ENCODE peak calls at places on chromosomes 6 and 20, in four cellular contexts. Y is fibroblast of lung, C is osteoblast, Q is sigmoid colon. G is an unnamed sample.
A peak's percentile ranks its signal among the peaks of the same experiment; 100 is the strongest.

GRCh38 chr20:49938173-49939163 is 2.3 kb downstream of the RNF114 start:
- DNase-seq in Y (peak; percentile 71), C (peak; percentile 84), Q (peak; percentile 83), G (peak; percentile 52)

GRCh38 chr6:157459327-157459726 is 78.3 kb downstream of the ZDHHC14 start:
- DNase-seq in C (no peak), Q (no peak), Y (no peak), G (no peak)

GRCh38 chr20:4086771-4087677 is 71.7 kb upstream of the RNF24 start:
- DNase-seq in Q (no peak), C (no peak), Y (no peak), G (no peak)

GRCh38 chr6:98641929-98642328 is 192.4 kb upstream of the POU3F2 start:
- DNase-seq in Y (peak; percentile 95), Q (no peak), C (no peak), G (no peak)

GRCh38 chr6:91063362-91063761 is 476.5 kb upstream of the MAP3K7 start:
- DNase-seq in C (no peak), Q (no peak), Y (no peak), G (no peak)

GRCh38 chr6:165646484-165646883 is 16.6 kb downstream of the PDE10A start:
- DNase-seq in Q (no peak), Y (no peak), C (no peak), G (no peak)

GRCh38 chr20:46022411-46023147 is 6.4 kb upstream of the SLC12A5 start:
- DNase-seq in C (peak; percentile 87), Q (no peak), Y (no peak), G (no peak)

GRCh38 chr6:33438978-33439594 is 15.3 kb upstream of the ZBTB9 start:
- DNase-seq in Q (peak; percentile 11), C (peak; percentile 66), Y (no peak), G (no peak)

GRCh38 chr20:9838378-9839295 is at the start of gene PAK5:
- DNase-seq in Y (peak; percentile 75), Q (no peak), C (peak; percentile 49), G (peak; percentile 56)
- TF ChIP-seq CTCF in Y (no peak), Q (no peak), C (no peak), G (no peak)

GRCh38 chr6:168442646-168443045 is 1.7 kb downstream of the SMOC2 start:
- DNase-seq in C (no peak), Q (no peak), Y (no peak), G (no peak)

GRCh38 chr6:168440520-168441433 is at the start of gene SMOC2:
- DNase-seq in Q (no peak), C (no peak), Y (no peak), G (no peak)

GRCh38 chr6:168437751-168438150 is 3.2 kb upstream of the SMOC2 start:
- DNase-seq in Q (no peak), C (no peak), Y (no peak), G (no peak)

GRCh38 chr6:168439791-168440491 is 1.0 kb upstream of the SMOC2 start:
- DNase-seq in Q (no peak), C (no peak), Y (no peak), G (no peak)

DNA sequence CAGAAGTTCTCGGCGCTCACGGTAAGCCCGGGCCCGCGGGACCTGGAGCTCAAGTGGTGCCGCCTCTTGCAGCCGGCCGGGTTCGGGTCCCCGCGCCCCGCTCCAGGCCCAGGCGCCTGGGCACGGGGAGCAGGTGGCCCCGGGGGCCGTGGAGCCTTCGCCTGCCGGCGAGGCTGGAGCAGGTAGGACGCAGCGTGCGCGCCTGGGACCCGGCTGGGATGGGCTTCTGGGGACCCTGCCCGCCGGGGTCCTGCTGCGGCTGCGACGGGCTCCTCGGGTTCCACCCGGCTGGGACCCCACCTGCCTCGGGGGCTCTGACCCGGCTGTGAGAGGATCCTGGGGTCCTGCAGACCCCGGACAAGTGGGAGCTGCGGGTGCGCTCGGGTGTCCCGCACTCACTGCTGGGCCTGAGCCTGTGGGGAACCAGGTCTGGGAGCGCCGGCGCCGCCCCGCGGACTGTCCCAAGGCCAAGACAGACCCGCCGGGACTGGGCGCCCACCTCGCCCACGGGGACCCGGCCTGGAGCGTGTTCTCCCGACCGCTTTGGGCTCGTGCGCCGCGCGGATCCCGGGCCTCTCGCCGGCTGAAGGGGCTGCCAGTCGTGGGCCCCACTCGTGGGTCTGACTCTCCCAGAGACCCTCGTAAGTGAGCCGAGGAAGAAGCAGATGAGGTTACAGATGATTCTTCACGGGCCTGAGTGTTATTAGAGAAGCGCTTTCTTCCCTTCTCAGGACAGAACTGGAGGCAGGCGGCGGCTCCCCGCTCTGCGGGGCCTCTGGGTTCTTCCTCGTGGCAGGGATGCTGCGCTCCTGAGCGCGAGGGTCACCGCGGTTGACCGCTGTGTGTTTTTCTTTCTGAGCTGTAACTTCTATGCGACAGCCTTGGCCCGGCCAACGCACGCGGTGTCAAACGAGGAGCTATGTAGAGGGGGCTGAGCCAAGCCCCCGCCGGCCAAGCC is 729 bp downstream of the SMOC2 start:
- DNase-seq in Q (no peak), C (no peak), Y (no peak), G (no peak)
- H3K4me3 ChIP-seq in Q (peak overlapping the region; percentile 75), C (no peak overlapping the region), Y (no peak overlapping the region), G (peak overlapping the region; percentile 85)

GRCh38 chr6:73942581-73942980 is 246.6 kb downstream of the CD109 start:
- DNase-seq in C (no peak), Y (peak; percentile 16), Q (no peak), G (no peak)
- H3K27ac ChIP-seq in C (no peak overlapping the region), Y (no peak overlapping the region), Q (no peak overlapping the region), G (no peak overlapping the region)

GRCh38 chr6:10463491-10464481 is 48.9 kb upstream of the TFAP2A start:
- DNase-seq in Y (no peak), C (no peak), Q (no peak), G (no peak)

GRCh38 chr6:10463040-10463439 is 48.2 kb upstream of the TFAP2A start:
- DNase-seq in Y (no peak), C (no peak), Q (no peak), G (no peak)

GRCh38 chr6:10460096-10460495 is 45.2 kb upstream of the TFAP2A start:
- DNase-seq in Q (no peak), Y (no peak), C (no peak), G (no peak)

GRCh38 chr6:10461850-10462249 is 47.0 kb upstream of the TFAP2A start:
- DNase-seq in C (no peak), Q (no peak), Y (no peak), G (no peak)

DNA sequence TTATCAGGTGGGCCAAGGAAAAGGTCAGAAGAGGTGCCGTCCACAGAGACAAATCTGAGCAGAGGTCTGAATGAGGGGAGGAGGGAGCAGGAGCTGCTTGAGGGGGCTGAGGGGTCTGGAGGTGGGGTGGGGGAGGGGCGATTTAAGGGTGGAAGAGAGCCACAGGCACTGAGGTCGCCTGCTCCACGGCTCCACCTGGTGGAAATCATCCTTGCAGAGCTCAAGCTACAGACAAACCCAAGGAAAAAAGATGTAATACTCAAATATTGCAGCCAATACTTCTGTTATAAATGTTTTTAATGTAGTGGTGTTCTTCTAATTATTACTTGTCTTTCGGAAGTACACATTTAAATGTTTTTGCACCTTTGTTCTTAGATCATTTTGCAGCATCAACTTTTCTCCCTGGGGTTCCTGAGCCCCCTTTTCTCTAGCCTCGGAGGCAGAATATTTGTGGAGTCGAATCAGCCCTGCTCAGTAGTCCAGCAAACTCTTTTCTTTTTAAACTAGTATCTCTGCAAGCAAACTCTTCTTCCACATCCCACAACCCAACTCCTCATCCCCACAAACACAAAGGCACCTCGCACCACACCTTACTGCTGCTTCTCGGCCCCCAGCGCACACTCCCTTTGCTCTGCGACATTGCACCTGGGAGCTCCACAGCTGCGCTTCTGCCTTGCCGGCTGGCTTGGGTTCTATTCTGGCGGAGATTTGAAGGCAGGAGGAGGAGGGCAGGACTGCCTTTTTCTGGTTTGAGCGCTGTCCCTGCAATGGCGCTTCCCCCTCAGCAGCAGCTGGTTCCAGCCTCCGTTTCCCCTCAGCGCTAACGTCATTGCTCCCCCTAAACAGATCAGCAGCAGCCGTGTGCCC is 51.0 kb upstream of the TFAP2A start:
- DNase-seq in C (no peak), Y (peak; percentile 44), Q (no peak), G (no peak)
- TF ChIP-seq CTCF in C (peak; percentile 53), Y (no peak), Q (no peak), G (no peak)

GRCh38 chr6:105282801-105283585 is 103.2 kb upstream of the POPDC3 start:
- DNase-seq in Y (no peak), C (no peak), Q (no peak), G (no peak)
- H3K4me3 ChIP-seq in Y (no peak overlapping the region), C (no peak overlapping the region), Q (no peak overlapping the region), G (no peak overlapping the region)

GRCh38 chr20:44544178-44544719 is 22.4 kb upstream of the SERINC3 start:
- DNase-seq in C (no peak), Q (no peak), Y (no peak), G (no peak)

GRCh38 chr20:44549123-44549522 is 27.3 kb upstream of the SERINC3 start:
- DNase-seq in Y (no peak), Q (no peak), C (no peak), G (no peak)

GRCh38 chr20:44543345-44543744 is 21.5 kb upstream of the SERINC3 start:
- DNase-seq in Q (no peak), C (no peak), Y (no peak), G (no peak)

GRCh38 chr20:44548171-44548678 is 26.4 kb upstream of the SERINC3 start:
- DNase-seq in Y (no peak), C (no peak), Q (no peak), G (no peak)

GRCh38 chr20:44547419-44547818 is 25.5 kb upstream of the SERINC3 start:
- DNase-seq in Q (no peak), Y (no peak), C (no peak), G (no peak)
- H3K27ac ChIP-seq in Q (peak overlapping the region; percentile 83), Y (no peak overlapping the region), C (no peak overlapping the region), G (peak overlapping the region; percentile 80)

DNA sequence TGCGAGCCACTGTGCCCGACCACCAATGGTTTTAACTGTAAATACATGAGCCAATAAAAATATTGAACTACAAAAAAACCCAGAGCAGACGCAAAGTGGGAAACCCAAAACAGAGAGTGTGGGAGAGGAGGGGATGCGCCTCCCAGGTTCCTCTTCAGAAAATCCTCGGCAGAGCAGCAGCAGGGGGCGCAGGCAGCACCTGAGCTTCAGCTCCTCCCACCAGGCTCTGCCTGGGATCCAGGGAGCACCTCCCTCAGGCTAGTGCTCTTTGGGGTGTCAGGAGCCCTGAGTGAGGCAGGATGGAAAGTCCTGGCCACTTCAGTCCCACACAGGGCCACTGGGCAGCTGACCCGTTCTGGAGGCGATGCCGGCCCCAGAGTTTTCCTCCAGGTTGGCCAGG is 536.9 kb upstream of the CDH4 start:
- DNase-seq in C (no peak), Y (no peak), Q (no peak), G (no peak)
- TF ChIP-seq CTCF in C (no peak), Y (no peak), Q (no peak), G (no peak)

GRCh38 chr6:42748241-42748898 is 2.5 kb upstream of the TBCC start:
- DNase-seq in C (peak; percentile 78), Y (no peak), Q (no peak), G (no peak)
- H3K4me3 ChIP-seq in C (no peak overlapping the region), Y (no peak overlapping the region), Q (peak overlapping the region; percentile 87), G (peak overlapping the region; percentile 40)

G was measured in coronary artery.